ENCODE peak calls at places on chromosomes 5 and 9, in nine cellular contexts. J is CD8-positive, alpha-beta T cell; O is fibroblast of lung; B is ovary; N is brain microvascular endothelial cell; X is effector memory CD4-positive, alpha-beta T cell; Y is right cardiac atrium; G is tibial nerve; T is heart left ventricle. V is an unnamed sample.

GRCh38 chr5:153147891-153148623 is 342.4 kb upstream of the GRIA1 start:
- DNase-seq in X (no peak), T (peak; percentile 51), N (peak; percentile 20), G (no peak), B (no peak), J (no peak), O (peak; percentile 72), Y (no peak), V (no peak)

GRCh38 chr5:57779383-57780223 is 297.0 kb upstream of the ACTBL2 start:
- DNase-seq in O (peak; percentile 71), T (no peak), G (no peak), J (peak; percentile 6), Y (no peak), B (peak; percentile 31), X (no peak), N (peak; percentile 81), V (no peak)

GRCh38 chr5:169350016-169350415 is 49.1 kb upstream of the SLIT3 start:
- DNase-seq in X (no peak), B (no peak), J (no peak), Y (no peak), G (no peak), N (peak; percentile 77), T (no peak), O (peak; percentile 95), V (no peak)

GRCh38 chr9:105194234-105194633 is 50.2 kb upstream of the SLC44A1 start:
- DNase-seq in N (no peak), X (no peak), Y (no peak), B (no peak), J (no peak), O (no peak), G (no peak), T (no peak), V (no peak)

GRCh38 chr9:33220681-33221567 is 19.0 kb upstream of the SPINK4 start:
- DNase-seq in O (no peak), G (no peak), X (no peak), N (no peak), B (no peak), Y (peak; percentile 77), J (no peak), T (no peak), V (no peak)

GRCh38 chr9:132447346-132447745 is 37.3 kb downstream of the CFAP77 start:
- DNase-seq in O (no peak), B (no peak), N (no peak), T (no peak), X (no peak), Y (no peak), J (no peak), G (no peak), V (no peak)

GRCh38 chr9:112945620-112946208 is 55.0 kb upstream of the SLC46A2 start:
- DNase-seq in Y (no peak), J (no peak), B (no peak), G (no peak), O (no peak), T (no peak), N (no peak), X (no peak), V (no peak)

GRCh38 chr5:10111575-10111974 is 138.1 kb downstream of the ATPSCKMT start:
- DNase-seq in O (peak; percentile 37), G (no peak), X (no peak), J (no peak), B (no peak), T (no peak), N (peak; percentile 34), Y (no peak), V (no peak)

GRCh38 chr5:68356216-68356615 is 140.7 kb downstream of the PIK3R1 start:
- DNase-seq in O (no peak), B (no peak), X (no peak), T (no peak), G (no peak), N (no peak), J (no peak), Y (no peak), V (no peak)

GRCh38 chr9:99253772-99254431 is 31.8 kb downstream of the SEC61B start:
- DNase-seq in X (peak; percentile 18), Y (peak; percentile 46), J (peak; percentile 36), B (no peak), T (no peak), N (no peak), G (no peak), O (peak; percentile 18), V (no peak)

GRCh38 chr9:33157960-33158359 is 9.2 kb downstream of the B4GALT1 start:
- DNase-seq in T (no peak), X (no peak), Y (no peak), B (no peak), N (no peak), J (no peak), O (no peak), G (no peak), V (no peak)

GRCh38 chr9:110432253-110432652 is 94.6 kb upstream of the TXNDC8 start:
- DNase-seq in Y (no peak), T (no peak), J (no peak), G (no peak), O (peak; percentile 76), B (no peak), N (peak; percentile 72), X (no peak), V (no peak)

GRCh38 chr5:138438724-138439536 is at the start of gene REEP2:
- DNase-seq in Y (peak; percentile 75), X (peak; percentile 43), T (no peak), G (no peak), J (peak; percentile 61), O (peak; percentile 57), B (peak; percentile 35), N (no peak), V (peak; percentile 71)

DNA sequence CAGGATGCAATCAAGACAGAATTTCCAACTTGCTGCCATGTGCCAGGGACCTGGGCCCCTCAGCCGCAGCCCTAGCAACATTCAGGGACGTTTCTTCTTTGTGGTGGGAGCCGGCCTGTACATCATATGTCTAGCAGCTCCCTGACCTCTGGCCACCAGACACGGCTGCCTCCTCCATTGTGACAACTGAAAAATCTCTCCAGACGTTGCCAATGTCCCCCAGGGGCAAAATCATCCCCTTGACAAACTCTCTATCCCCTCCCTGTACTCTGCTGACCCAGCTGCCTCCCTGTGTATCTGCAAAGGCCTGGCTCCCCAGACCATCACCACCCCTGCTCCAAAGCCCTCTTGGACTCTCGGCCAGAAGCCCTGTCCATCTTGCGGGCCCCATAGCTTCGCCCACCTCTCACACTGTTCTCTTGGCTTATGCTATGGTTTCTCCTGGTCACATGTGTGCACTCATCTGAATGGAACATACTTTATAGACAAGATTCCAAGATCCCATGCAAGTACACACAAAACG is 40.8 kb downstream of the BICD2 start:
- DNase-seq in J (no peak), X (no peak), T (no peak), O (no peak), N (no peak), Y (no peak), B (no peak), G (no peak), V (no peak)
- H3K4me3 ChIP-seq in J (no peak overlapping the region), X (no peak overlapping the region), T (no peak overlapping the region), O (no peak overlapping the region), N (no peak overlapping the region), Y (no peak overlapping the region), B (no peak overlapping the region), G (no peak overlapping the region), V (no peak overlapping the region)

GRCh38 chr5:148791334-148791667 is 35.1 kb upstream of the ADRB2 start:
- DNase-seq in O (peak; percentile 70), T (no peak), X (no peak), B (no peak), N (peak; percentile 25), Y (no peak), G (no peak), J (no peak), V (no peak)
- H3K27ac ChIP-seq in O (no peak overlapping the region), T (no peak overlapping the region), X (no peak overlapping the region), B (no peak overlapping the region), N (peak overlapping the region; percentile 41), Y (no peak overlapping the region), G (no peak overlapping the region), J (no peak overlapping the region), V (no peak overlapping the region)

GRCh38 chr9:14310247-14310646 is 3.7 kb downstream of the NFIB start:
- DNase-seq in J (no peak), N (no peak), O (no peak), G (no peak), Y (no peak), X (no peak), T (no peak), B (no peak), V (no peak)
- H3K4me3 ChIP-seq in J (no peak overlapping the region), N (no peak overlapping the region), O (peak overlapping the region; percentile 45), G (peak overlapping the region; percentile 96), Y (peak overlapping the region; percentile 51), X (no peak overlapping the region), T (peak overlapping the region; percentile 83), B (peak overlapping the region; percentile 10), V (peak overlapping the region; percentile 91)

DNA sequence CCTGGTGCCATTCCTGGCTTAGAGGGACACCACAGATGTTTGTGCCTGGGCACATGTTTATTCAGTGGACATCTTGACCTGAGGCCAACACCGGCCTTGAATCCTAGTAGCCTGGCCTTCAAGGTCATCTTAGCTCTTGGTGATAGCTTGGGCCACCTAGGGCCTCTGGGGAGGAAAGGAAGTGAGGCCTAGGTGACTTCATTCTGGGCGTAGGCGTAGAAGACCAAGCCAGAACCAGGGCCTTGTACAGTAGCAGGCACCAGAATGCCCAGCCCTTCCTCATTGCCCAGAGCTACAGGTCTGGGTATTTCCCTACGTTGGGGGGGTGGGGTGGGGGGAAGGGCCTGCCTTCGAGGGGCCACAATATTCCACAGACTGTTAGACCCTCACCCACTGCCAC is 33.8 kb downstream of the WNK2 start:
- DNase-seq in Y (no peak), G (no peak), N (no peak), X (no peak), O (no peak), B (no peak), T (no peak), J (no peak), V (no peak)
- H3K27ac ChIP-seq in Y (peak overlapping the region; percentile 79), G (no peak overlapping the region), N (no peak overlapping the region), X (no peak overlapping the region), O (no peak overlapping the region), B (no peak overlapping the region), T (peak overlapping the region; percentile 53), J (no peak overlapping the region), V (no peak overlapping the region)

GRCh38 chr9:114619205-114619758 is 8.2 kb downstream of the TMEM268 start:
- DNase-seq in X (no peak), Y (peak; percentile 63), G (no peak), O (no peak), J (no peak), T (no peak), B (peak; percentile 38), N (no peak), V (no peak)
- H3K4me3 ChIP-seq in X (no peak overlapping the region), Y (no peak overlapping the region), G (peak overlapping the region; percentile 21), O (no peak overlapping the region), J (peak overlapping the region; percentile 4), T (no peak overlapping the region), B (no peak overlapping the region), N (no peak overlapping the region), V (no peak overlapping the region)

DNA sequence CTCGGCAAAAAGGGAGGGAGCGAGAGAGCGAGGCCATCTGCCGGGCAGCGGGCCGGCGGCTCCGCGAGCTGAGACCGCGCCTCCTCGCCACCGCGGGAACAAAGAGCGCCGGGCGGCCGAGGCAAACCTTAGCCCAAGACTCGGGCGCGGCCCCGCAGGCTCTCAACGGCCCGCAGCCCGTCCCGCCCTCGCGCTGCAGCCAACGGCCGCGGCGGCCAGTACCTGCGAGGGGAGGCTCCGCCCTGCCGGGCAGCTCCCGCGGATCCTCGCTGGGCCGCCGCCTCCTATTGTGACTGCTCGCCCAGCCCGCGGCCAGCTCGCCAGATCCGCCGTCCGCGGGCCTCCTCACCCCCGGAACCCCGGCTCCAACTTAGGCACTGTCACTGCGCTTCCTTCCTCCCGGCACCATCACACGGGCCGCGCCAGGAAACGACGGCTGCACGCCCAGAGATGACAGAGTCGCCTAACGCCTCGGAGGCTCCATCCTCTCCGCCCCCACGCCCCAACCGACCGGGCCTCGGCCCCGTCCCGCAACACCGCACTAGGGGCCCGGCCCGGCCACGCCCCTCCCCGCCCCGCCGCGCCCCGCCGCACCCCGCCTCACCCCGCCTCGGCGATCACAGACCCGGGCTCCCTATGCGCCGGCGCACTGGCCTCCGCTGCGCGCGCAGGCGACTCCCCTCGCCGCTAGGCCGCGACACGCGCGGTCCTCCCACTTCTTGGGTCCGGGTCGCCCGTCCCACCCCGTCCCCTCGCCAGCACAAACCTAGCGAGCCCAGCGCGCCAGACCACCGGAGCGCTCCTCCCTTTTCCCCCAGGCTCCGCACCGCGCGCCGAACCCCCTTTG is 486 bp upstream of the RNF38 start:
- DNase-seq in G (peak; percentile 77), T (peak; percentile 94), Y (peak; percentile 97), J (peak; percentile 91), X (peak; percentile 89), B (peak; percentile 85), N (peak; percentile 65), O (peak; percentile 79), V (peak; percentile 90)
- H3K27ac ChIP-seq in G (peak overlapping the region; percentile 97), T (peak overlapping the region; percentile 92), Y (peak overlapping the region; percentile 68), J (peak overlapping the region; percentile 95), X (peak overlapping the region; percentile 95), B (peak overlapping the region; percentile 93), N (peak overlapping the region; percentile 93), O (peak overlapping the region; percentile 78), V (peak overlapping the region; percentile 87)